ENCODE peak calls at places on chromosome 19, in eight cellular contexts. O, J, R, B, G, N, Q and V are unnamed samples.

GRCh38 chr19:56141416-56141992 is 417 bp downstream of the ZNF444 start:
- DNase-seq in B (no peak), O (no peak), Q (no peak), G (peak; percentile 55), R (no peak), J (no peak), N (no peak), V (no peak)

GRCh38 chr19:33705090-33705847 is 83.5 kb downstream of the CHST8 start:
- DNase-seq in Q (no peak), B (no peak), O (no peak), G (peak; percentile 37), N (no peak), R (no peak), J (no peak), V (no peak)

GRCh38 chr19:6590458-6591319 is at the start of gene CD70:
- DNase-seq in N (no peak), J (no peak), G (peak; percentile 85), B (no peak), R (no peak), Q (no peak), O (peak; percentile 88), V (no peak)

GRCh38 chr19:49149652-49150105 is 5.5 kb downstream of the HRC start:
- DNase-seq in B (peak; percentile 85), Q (peak; percentile 45), R (peak; percentile 84), O (no peak), G (peak; percentile 93), N (peak; percentile 60), J (peak; percentile 76), V (no peak)

GRCh38 chr19:11377237-11377636 is 2.8 kb downstream of the SWSAP1 start:
- DNase-seq in J (no peak), R (no peak), Q (peak; percentile 50), G (peak; percentile 27), O (no peak), N (peak; percentile 53), B (no peak), V (no peak)

GRCh38 chr19:13241321-13242104 is 91.3 kb downstream of the IER2 start:
- DNase-seq in Q (no peak), J (no peak), N (no peak), R (no peak), G (peak; percentile 59), B (no peak), O (no peak), V (no peak)

GRCh38 chr19:35544110-35544802 is 1.2 kb upstream of the TMEM147 start:
- DNase-seq in O (no peak), N (no peak), R (no peak), B (no peak), G (no peak), J (no peak), Q (no peak), V (no peak)

GRCh38 chr19:33283578-33283977 is 18.8 kb downstream of the CEBPA start:
- DNase-seq in O (no peak), N (no peak), R (no peak), Q (no peak), G (no peak), J (no peak), B (no peak), V (no peak)

GRCh38 chr19:29873801-29874575 is 62.2 kb downstream of the CCNE1 start:
- DNase-seq in J (no peak), R (peak; percentile 49), O (no peak), G (no peak), N (no peak), B (no peak), Q (no peak), V (no peak)

GRCh38 chr19:31332096-31332495 is 17.1 kb downstream of the TSHZ3 start:
- DNase-seq in Q (no peak), J (no peak), B (no peak), R (no peak), N (no peak), G (no peak), O (no peak), V (no peak)

DNA sequence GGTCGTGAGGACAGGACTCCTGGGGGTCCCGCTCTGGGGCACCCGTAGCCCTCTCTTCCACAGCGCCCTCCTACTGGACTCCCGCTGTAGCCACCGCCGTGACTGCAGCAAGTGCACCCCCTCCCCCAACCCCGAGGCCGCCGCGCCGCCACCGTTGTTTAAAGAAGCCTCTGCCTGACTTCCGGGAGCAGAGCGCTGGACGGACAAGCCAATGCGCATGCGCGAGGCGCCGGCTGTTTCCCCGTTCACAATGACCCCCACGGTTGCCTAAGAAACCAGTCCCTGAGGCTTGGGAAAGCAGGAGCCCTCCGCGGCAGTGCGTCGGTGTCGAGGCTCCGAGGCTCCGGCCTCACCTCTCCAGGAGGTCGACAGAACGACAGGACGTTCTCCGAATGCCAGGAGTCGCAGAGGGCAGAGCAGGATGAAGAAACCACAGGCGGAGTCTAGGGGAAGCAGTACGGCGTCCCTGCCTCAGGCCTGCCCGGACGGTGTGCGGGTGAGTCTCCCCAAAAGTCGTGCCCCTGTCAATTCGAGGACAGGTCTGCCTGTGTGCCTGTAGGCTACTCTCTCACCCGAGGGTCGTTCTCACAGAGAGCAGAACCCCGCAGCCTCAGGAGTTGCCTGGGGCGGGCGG is 70.5 kb upstream of the ZNF420 start:
- DNase-seq in G (peak; percentile 19), Q (no peak), R (peak; percentile 28), B (no peak), O (no peak), N (peak; percentile 41), J (no peak), V (no peak)
- TF ChIP-seq POLR2AphosphoS5 in G (no peak), Q (no peak), R (no peak), B (no peak), O (no peak), N (no peak), J (no peak), V (no peak)

GRCh38 chr19:28063702-28064101 is 1149.2 kb downstream of the UQCRFS1 start:
- DNase-seq in N (no peak), G (no peak), J (no peak), O (no peak), R (no peak), Q (no peak), B (no peak), V (no peak)
- TF ChIP-seq REST in N (no peak), G (no peak), J (no peak), O (no peak), R (no peak), Q (no peak), B (no peak), V (no peak)

DNA sequence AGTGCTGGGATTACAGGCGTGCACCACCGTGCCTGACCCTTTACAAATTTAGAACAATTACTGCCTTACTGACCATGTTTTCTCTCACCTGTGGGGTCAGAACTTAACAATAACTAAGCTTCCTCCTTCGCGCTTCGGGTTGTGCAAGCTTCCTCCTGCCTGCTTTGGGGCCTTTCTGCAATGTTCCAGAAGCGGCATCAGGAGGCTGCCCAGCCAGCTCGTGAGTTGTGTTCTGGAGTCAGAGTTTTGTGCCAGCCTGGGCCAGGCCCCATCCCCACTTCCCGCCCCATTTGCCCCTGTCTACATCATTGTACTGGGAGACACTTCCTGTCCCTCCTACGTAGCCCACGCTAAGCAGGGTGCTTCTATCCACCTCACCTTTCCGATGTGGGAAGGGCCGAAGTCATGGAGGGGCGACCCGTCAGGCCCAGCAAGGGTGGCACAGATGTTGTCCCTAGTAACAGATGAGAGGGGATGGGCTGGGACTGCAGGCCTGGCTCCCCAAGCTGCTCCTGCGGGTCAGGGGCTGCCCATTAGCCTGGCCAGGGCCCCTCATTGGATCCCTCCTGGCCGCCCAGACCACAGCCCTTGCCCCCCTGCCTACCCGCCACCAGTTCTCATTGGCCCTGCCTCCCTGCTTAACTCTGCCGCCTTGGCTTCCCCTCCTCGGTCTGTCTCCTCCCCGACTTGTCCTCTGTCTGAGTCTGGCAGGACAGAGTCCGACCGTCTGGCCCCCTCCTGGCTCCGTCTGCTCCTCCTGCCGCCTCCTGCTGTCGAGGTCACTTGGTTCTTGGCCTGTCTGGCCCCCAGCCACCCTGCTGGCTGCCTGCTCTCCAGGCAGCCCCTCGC is 13.5 kb downstream of the UHRF1 start:
- DNase-seq in J (no peak), G (no peak), O (no peak), Q (peak; percentile 67), B (no peak), N (no peak), R (no peak), V (no peak)
- TF ChIP-seq CTCF in J (no peak), G (no peak), O (no peak), Q (no peak), B (no peak), N (no peak), R (no peak), V (no peak)

DNA sequence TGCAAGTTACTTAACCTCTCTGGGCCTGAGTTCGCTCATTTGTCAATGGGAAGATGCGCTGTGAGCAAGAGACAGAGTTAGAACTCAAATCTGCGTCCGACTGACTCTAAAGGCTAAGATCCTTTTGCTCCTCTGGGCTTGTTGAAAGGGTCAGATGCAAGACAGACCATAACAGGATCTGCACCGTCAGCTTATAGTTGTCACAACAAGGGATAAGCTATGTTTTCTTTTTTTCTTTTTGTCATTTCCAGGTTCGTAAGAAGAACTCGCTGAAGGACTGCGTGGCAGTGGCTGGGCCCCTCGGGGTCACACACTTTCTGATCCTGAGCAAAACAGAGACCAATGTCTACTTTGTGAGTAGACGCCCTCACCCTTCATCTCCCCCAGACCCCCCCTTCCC is 1.1 kb downstream of the PPAN start:
- DNase-seq in J (no peak), O (no peak), G (no peak), Q (no peak), B (no peak), N (no peak), R (no peak), V (no peak)
- TF ChIP-seq POLR2AphosphoS5 in J (no peak), O (no peak), G (no peak), Q (peak; percentile 4), B (peak; percentile 12), N (no peak), R (no peak), V (no peak)

GRCh38 chr19:2034729-2035589 is 16.1 kb downstream of the MKNK2 start:
- DNase-seq in N (peak; percentile 96), Q (no peak), G (peak; percentile 100), O (no peak), J (no peak), B (peak; percentile 87), R (peak; percentile 90), V (no peak)

GRCh38 chr19:2035590-2035991 is 15.5 kb downstream of the MKNK2 start:
- DNase-seq in R (no peak), J (no peak), G (peak; percentile 73), N (no peak), Q (no peak), O (no peak), B (no peak), V (no peak)

GRCh38 chr19:2033115-2033824 is 17.8 kb upstream of the BTBD2 start:
- DNase-seq in R (no peak), B (no peak), J (no peak), N (no peak), Q (no peak), G (no peak), O (no peak), V (no peak)

GRCh38 chr19:2033825-2034159 is 17.3 kb downstream of the MKNK2 start:
- DNase-seq in O (no peak), J (no peak), G (no peak), Q (no peak), R (no peak), N (no peak), B (no peak), V (no peak)

DNA sequence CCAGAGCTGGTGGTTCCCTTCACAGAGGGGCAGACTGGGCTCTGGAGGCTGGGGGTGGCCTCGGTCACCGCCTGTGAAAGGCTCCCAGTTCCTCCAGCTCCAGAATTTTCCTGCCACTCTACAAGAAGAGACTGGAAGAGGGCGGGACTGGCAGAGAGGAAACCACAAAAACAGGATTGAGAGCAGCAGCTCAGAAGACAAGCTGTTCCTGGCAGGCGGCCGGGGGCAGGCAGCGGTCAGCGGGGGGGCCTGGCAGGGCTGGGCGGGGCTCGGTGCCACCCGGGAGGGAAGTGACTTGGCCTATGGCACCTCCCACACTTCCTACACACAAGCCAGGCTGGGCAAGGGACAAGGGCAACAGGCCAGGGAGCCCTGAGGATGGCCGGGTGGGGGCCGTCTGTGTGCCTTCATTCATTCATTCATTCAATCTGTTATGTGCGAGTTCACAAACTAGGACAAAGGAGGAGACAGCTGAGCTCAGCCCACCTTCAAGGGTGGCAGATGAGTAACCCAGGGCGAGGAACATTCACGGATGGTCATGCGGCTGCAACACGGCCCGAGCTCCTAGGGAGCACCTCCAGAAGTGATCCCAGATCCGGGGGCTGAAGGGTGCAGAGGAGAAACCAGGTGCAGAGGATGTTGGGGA is 16.9 kb upstream of the BTBD2 start:
- DNase-seq in N (no peak), Q (peak; percentile 81), R (peak; percentile 91), B (peak; percentile 84), J (no peak), G (no peak), O (no peak), V (no peak)
- TF ChIP-seq REST in N (no peak), Q (no peak), R (peak; percentile 7), B (no peak), J (no peak), G (no peak), O (no peak), V (no peak)